ENCODE peak calls at places on chromosomes 11 and 22, in six cellular contexts. One of them, this sample, is unnamed.

GRCh38 chr11:131815631-131816030 is 445.2 kb downstream of the NTM start:
- DNase-seq in MG63: no peak
- DNase-seq in cardiac fibroblast: no peak
- DNase-seq in stimulated activated CD4-positive, alpha-beta T cell treated with anti-CD3 and anti-CD28 coated beads, Interleukin-1b, Interleukin-23, amount 100 ng/mL, for 24 hours: no peak
- DNase-seq in DMS79 treated with DMSO at 0.1 percent for 48 hours: no peak
- DNase-seq in GM23338: peak; percentile 39
- DNase-seq in this sample: no peak

GRCh38 chr11:104934594-104934993 is 33.8 kb downstream of the CASP4 start:
- DNase-seq in stimulated activated CD4-positive, alpha-beta T cell treated with anti-CD3 and anti-CD28 coated beads, Interleukin-1b, Interleukin-23, amount 100 ng/mL, for 24 hours: no peak
- DNase-seq in cardiac fibroblast: no peak
- DNase-seq in DMS79 treated with DMSO at 0.1 percent for 48 hours: no peak
- DNase-seq in MG63: no peak
- DNase-seq in GM23338: no peak
- DNase-seq in this sample: no peak

GRCh38 chr22:22687638-22688500 is 43.5 kb downstream of the GGTLC2 start:
- DNase-seq in stimulated activated CD4-positive, alpha-beta T cell treated with anti-CD3 and anti-CD28 coated beads, Interleukin-1b, Interleukin-23, amount 100 ng/mL, for 24 hours: no peak
- DNase-seq in DMS79 treated with DMSO at 0.1 percent for 48 hours: no peak
- DNase-seq in GM23338: peak; percentile 63
- DNase-seq in cardiac fibroblast: peak; percentile 76
- DNase-seq in MG63: peak; percentile 34
- DNase-seq in this sample: no peak

GRCh38 chr11:34234086-34234740 is 123.6 kb downstream of the ABTB2 start:
- DNase-seq in DMS79 treated with DMSO at 0.1 percent for 48 hours: no peak
- DNase-seq in cardiac fibroblast: peak; percentile 50
- DNase-seq in stimulated activated CD4-positive, alpha-beta T cell treated with anti-CD3 and anti-CD28 coated beads, Interleukin-1b, Interleukin-23, amount 100 ng/mL, for 24 hours: peak; percentile 45
- DNase-seq in GM23338: peak; percentile 87
- DNase-seq in MG63: peak; percentile 71
- DNase-seq in this sample: no peak

GRCh38 chr11:128689946-128690745 is 3.7 kb upstream of the FLI1 start:
- DNase-seq in MG63: no peak
- DNase-seq in stimulated activated CD4-positive, alpha-beta T cell treated with anti-CD3 and anti-CD28 coated beads, Interleukin-1b, Interleukin-23, amount 100 ng/mL, for 24 hours: no peak
- DNase-seq in GM23338: peak; percentile 47
- DNase-seq in cardiac fibroblast: no peak
- DNase-seq in DMS79 treated with DMSO at 0.1 percent for 48 hours: peak; percentile 67
- DNase-seq in this sample: no peak

GRCh38 chr22:29306830-29307657 is 594 bp downstream of the GAS2L1 start:
- DNase-seq in cardiac fibroblast: peak; percentile 80
- DNase-seq in DMS79 treated with DMSO at 0.1 percent for 48 hours: peak; percentile 6
- DNase-seq in stimulated activated CD4-positive, alpha-beta T cell treated with anti-CD3 and anti-CD28 coated beads, Interleukin-1b, Interleukin-23, amount 100 ng/mL, for 24 hours: no peak
- DNase-seq in MG63: peak; percentile 81
- DNase-seq in GM23338: peak; percentile 93
- DNase-seq in this sample: no peak

GRCh38 chr11:1345752-1346513 is 36.5 kb upstream of the TOLLIP start:
- DNase-seq in cardiac fibroblast: no peak
- DNase-seq in DMS79 treated with DMSO at 0.1 percent for 48 hours: no peak
- DNase-seq in stimulated activated CD4-positive, alpha-beta T cell treated with anti-CD3 and anti-CD28 coated beads, Interleukin-1b, Interleukin-23, amount 100 ng/mL, for 24 hours: no peak
- DNase-seq in GM23338: no peak
- DNase-seq in MG63: no peak
- DNase-seq in this sample: no peak

GRCh38 chr22:41828516-41828915 is 4.4 kb upstream of the SREBF2 start:
- DNase-seq in GM23338: no peak
- DNase-seq in cardiac fibroblast: no peak
- DNase-seq in stimulated activated CD4-positive, alpha-beta T cell treated with anti-CD3 and anti-CD28 coated beads, Interleukin-1b, Interleukin-23, amount 100 ng/mL, for 24 hours: no peak
- DNase-seq in MG63: no peak
- DNase-seq in DMS79 treated with DMSO at 0.1 percent for 48 hours: no peak
- DNase-seq in this sample: no peak

GRCh38 chr22:20464096-20464614 is 26.5 kb upstream of the SCARF2 start:
- DNase-seq in MG63: no peak
- DNase-seq in cardiac fibroblast: no peak
- DNase-seq in DMS79 treated with DMSO at 0.1 percent for 48 hours: no peak
- DNase-seq in stimulated activated CD4-positive, alpha-beta T cell treated with anti-CD3 and anti-CD28 coated beads, Interleukin-1b, Interleukin-23, amount 100 ng/mL, for 24 hours: no peak
- DNase-seq in GM23338: no peak
- DNase-seq in this sample: no peak

GRCh38 chr22:39574779-39575551 is 4.4 kb downstream of the CACNA1I start:
- DNase-seq in MG63: peak; percentile 94
- DNase-seq in cardiac fibroblast: peak; percentile 50
- DNase-seq in stimulated activated CD4-positive, alpha-beta T cell treated with anti-CD3 and anti-CD28 coated beads, Interleukin-1b, Interleukin-23, amount 100 ng/mL, for 24 hours: no peak
- DNase-seq in GM23338: no peak
- DNase-seq in DMS79 treated with DMSO at 0.1 percent for 48 hours: no peak
- DNase-seq in this sample: peak; percentile 93

GRCh38 chr11:67541198-67541597 is 18.0 kb upstream of the CABP2 start:
- DNase-seq in stimulated activated CD4-positive, alpha-beta T cell treated with anti-CD3 and anti-CD28 coated beads, Interleukin-1b, Interleukin-23, amount 100 ng/mL, for 24 hours: no peak
- DNase-seq in DMS79 treated with DMSO at 0.1 percent for 48 hours: no peak
- DNase-seq in MG63: no peak
- DNase-seq in GM23338: no peak
- DNase-seq in cardiac fibroblast: no peak
- DNase-seq in this sample: no peak

GRCh38 chr11:63490551-63491239 is at the start of gene PLAAT5:
- DNase-seq in DMS79 treated with DMSO at 0.1 percent for 48 hours: no peak
- DNase-seq in MG63: no peak
- DNase-seq in stimulated activated CD4-positive, alpha-beta T cell treated with anti-CD3 and anti-CD28 coated beads, Interleukin-1b, Interleukin-23, amount 100 ng/mL, for 24 hours: no peak
- DNase-seq in cardiac fibroblast: peak; percentile 64
- DNase-seq in GM23338: peak; percentile 81
- DNase-seq in this sample: no peak

GRCh38 chr22:49811014-49811791 is 16.5 kb downstream of the BRD1 start:
- DNase-seq in stimulated activated CD4-positive, alpha-beta T cell treated with anti-CD3 and anti-CD28 coated beads, Interleukin-1b, Interleukin-23, amount 100 ng/mL, for 24 hours: no peak
- DNase-seq in MG63: no peak
- DNase-seq in DMS79 treated with DMSO at 0.1 percent for 48 hours: no peak
- DNase-seq in cardiac fibroblast: no peak
- DNase-seq in GM23338: no peak
- DNase-seq in this sample: no peak

This sample was measured in RWPE2.